ENCODE peak calls at places on chromosomes 11 and 22, in six cellular contexts. N is ovary; H is uterus; W is breast epithelium; C is fibroblast of pulmonary artery; P is CD8-positive, alpha-beta T cell. L is an unnamed sample.

GRCh38 chr11:130649749-130650275 is 201.4 kb downstream of the ADAMTS15 start:
- DNase-seq in C (no peak), H (no peak), N (no peak), P (no peak), W (no peak), L (no peak)

GRCh38 chr11:26522912-26523610 is 49.0 kb downstream of the MUC15 start:
- DNase-seq in P (no peak), W (no peak), C (peak), N (no peak), H (no peak), L (peak)

GRCh38 chr11:96326954-96327353 is 16.0 kb downstream of the MAML2 start:
- DNase-seq in P (no peak), W (no peak), C (no peak), N (no peak), H (no peak), L (no peak)

GRCh38 chr11:92764128-92764527 is 205.3 kb upstream of the MTNR1B start:
- DNase-seq in H (no peak), W (no peak), P (no peak), C (no peak), N (no peak), L (no peak)

GRCh38 chr11:24870048-24870447 is 373.2 kb downstream of the LUZP2 start:
- DNase-seq in N (no peak), P (no peak), H (no peak), W (no peak), C (no peak), L (no peak)

GRCh38 chr11:10770626-10771254 is 19.7 kb downstream of the CTR9 start:
- DNase-seq in H (peak), W (no peak), C (peak), P (peak), N (no peak), L (no peak)

GRCh38 chr11:31823372-31824371 is 12.6 kb upstream of the PAX6 start:
- DNase-seq in H (no peak), W (no peak), C (no peak), P (no peak), N (no peak), L (no peak)

GRCh38 chr22:19799322-19800190 is 39.0 kb downstream of the TBX1 start:
- DNase-seq in W (no peak), C (peak), P (no peak), H (peak), N (peak), L (no peak)

GRCh38 chr22:24878969-24879368 is 67.5 kb downstream of the LHFPL7 start:
- DNase-seq in C (no peak), N (no peak), W (no peak), P (no peak), H (no peak), L (no peak)

GRCh38 chr11:110297726-110298297 is 1.4 kb upstream of the RDX start:
- DNase-seq in N (no peak), C (peak), P (no peak), W (no peak), H (no peak), L (no peak)

GRCh38 chr22:46776486-46776826 is 14.0 kb downstream of the TBC1D22A start:
- DNase-seq in H (no peak), N (no peak), P (no peak), W (no peak), C (no peak), L (no peak)
- H3K4me3 ChIP-seq in H (no peak), N (no peak), P (no peak), W (no peak), C (no peak), L (no peak)

DNA sequence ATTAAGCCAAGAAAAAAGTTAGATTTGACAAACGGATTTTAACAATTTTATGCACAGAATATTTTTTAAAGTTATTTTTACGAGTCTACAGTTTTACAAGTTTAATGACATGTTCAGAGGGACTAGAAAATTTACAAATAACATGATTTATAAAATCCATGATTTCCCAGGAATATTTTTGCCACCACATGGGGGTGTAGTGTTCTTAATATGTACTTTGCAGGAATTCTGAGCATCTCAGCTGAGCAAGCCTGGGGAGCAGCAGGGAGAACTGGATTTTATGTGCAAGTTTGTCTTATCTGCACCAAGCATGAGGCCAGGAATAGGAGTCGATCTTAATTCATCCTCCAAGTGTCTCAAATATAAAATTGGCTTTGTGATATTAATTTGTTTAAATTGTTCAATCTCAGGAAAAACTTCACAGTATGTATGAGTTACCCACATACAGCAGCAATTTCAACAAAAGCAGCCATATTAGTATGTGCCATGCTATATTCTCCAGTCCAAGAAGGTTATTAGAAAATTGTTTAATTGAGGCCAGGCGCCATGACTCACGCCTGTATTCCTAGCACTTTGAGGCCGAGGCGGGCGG is 826.3 kb downstream of the DLG2 start:
- DNase-seq in H (no peak), C (peak), N (no peak), P (no peak), W (no peak), L (no peak)
- TF ChIP-seq CTCF in H (no peak), C (peak), N (no peak), P (no peak), W (no peak), L (peak)

GRCh38 chr22:31676700-31677099 is 14.7 kb upstream of the PISD start:
- DNase-seq in H (peak), W (peak), C (peak), P (peak), N (peak), L (no peak)
- H3K4me3 ChIP-seq in H (peak), W (peak), C (peak), P (peak), N (peak), L (peak)

GRCh38 chr11:20397281-20397680 is 9.8 kb downstream of the PRMT3 start:
- DNase-seq in N (no peak), H (no peak), C (peak), W (no peak), P (no peak), L (peak)
- TF ChIP-seq CTCF in N (no peak), H (peak), C (peak), W (no peak), P (peak), L (peak)

GRCh38 chr11:16093889-16094653 is 262.3 kb downstream of the SOX6 start:
- DNase-seq in H (no peak), P (no peak), N (no peak), C (no peak), W (no peak), L (no peak)
- H3K4me3 ChIP-seq in H (no peak), P (no peak), N (no peak), C (no peak), W (no peak), L (no peak)

DNA sequence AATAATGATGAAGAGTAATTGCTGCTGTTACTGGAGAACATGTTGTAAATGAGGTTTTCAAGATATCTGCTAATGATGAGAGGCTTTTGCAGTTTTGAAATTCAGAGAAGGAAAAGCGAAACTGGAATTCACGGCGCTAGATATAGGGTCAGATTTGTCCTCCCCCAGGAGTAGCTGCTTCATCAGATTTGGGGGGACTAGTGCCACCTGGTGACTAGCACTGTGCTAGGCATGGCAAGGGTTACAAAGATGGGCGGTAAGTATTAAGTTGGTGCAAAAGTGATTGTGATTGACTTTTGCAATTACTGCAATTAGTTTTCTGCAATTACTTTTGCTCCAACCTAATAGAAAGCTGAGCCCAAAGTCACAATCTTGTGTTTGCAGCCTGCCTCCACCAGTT is 879.9 kb upstream of the TENM4 start:
- DNase-seq in H (no peak), W (no peak), P (no peak), N (no peak), C (no peak), L (no peak)
- TF ChIP-seq CTCF in H (no peak), W (no peak), P (no peak), N (no peak), C (no peak), L (peak)

L was measured in epithelial cell of proximal tubule.